ENCODE peak calls at places on chromosomes 6 and 20, in seven cellular contexts. C, I, T, H, G, D and W are unnamed samples.

GRCh38 chr6:109284675-109285074 is 97.6 kb downstream of the CD164 start:
- DNase-seq in C (no peak), I (no peak), T (no peak), H (no peak), G (no peak), D (no peak), W (no peak)

GRCh38 chr20:38698541-38698940 is 25.7 kb upstream of the SLC32A1 start:
- DNase-seq in C (no peak), I (no peak), T (no peak), H (no peak), G (no peak), D (no peak), W (no peak)

GRCh38 chr20:831956-832355 is 1.6 kb upstream of the FAM110A start:
- DNase-seq in C (no peak), I (no peak), T (no peak), H (no peak), G (no peak), D (no peak), W (no peak)

GRCh38 chr6:137856138-137856898 is 10.7 kb upstream of the TNFAIP3 start:
- DNase-seq in C (no peak), I (no peak), T (no peak), H (no peak), G (no peak), D (no peak), W (no peak)

GRCh38 chr20:36259177-36259835 is 23.0 kb downstream of the AAR2 start:
- DNase-seq in C (no peak), I (no peak), T (peak), H (no peak), G (no peak), D (no peak), W (no peak)

GRCh38 chr6:160039441-160039840 is 70.6 kb downstream of the IGF2R start:
- DNase-seq in C (no peak), I (no peak), T (no peak), H (no peak), G (no peak), D (no peak), W (no peak)

GRCh38 chr6:36633915-36634314 is 39.8 kb downstream of the SRSF3 start:
- DNase-seq in C (peak), I (no peak), T (no peak), H (peak), G (peak), D (peak), W (peak)

GRCh38 chr20:4898282-4898681 is 103.0 kb downstream of the SLC23A2 start:
- DNase-seq in C (peak), I (no peak), T (no peak), H (peak), G (no peak), D (no peak), W (peak)

GRCh38 chr6:137873273-137873762 is 6.3 kb downstream of the TNFAIP3 start:
- DNase-seq in C (peak), I (peak), T (no peak), H (peak), G (no peak), D (peak), W (peak)

GRCh38 chr6:127146935-127147334 is 28.5 kb downstream of the RSPO3 start:
- DNase-seq in C (peak), I (no peak), T (no peak), H (peak), G (no peak), D (no peak), W (peak)

DNA sequence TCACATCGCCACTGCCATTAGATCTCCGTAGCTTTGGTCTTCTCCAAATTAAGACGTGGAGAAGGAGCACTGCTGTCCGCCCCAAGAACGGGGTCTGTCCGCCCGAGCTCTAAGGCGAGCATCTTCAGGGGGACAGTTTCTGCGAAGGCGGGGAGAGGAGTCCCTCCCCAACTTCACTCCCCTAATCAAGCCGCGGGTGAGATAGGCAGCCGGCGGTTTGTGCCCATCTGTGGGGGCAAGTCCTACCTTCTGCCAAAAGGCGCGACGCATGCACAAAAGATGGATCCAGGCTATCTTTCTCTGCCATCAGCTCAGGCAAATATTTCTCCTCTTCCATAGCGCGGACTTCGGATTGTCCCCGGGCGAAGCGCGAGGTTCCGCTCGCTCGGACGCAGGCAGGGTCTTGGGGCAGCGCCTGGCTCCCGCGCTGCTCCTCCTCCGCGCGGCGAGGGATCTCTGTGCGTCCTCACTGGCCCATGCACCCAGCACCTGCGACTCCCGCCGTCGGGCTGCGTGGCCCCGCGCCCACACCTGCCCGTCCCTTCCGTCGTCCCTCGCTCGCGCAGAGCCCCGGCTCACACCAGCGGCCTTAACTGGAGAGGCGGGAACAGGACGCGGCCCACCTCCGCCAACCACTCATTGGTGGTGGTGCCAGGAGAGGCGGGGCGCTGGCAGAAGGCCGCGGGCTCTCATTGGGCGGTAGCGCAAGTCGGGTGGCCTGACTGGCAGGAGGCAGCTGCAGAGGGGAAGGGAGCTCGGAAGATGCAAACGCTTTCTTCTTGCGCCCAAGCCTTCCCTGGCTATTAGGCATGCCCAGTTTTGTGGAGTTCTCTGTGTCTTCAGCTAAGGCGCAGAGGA is at the start of gene KHDRBS2:
- DNase-seq in C (peak), I (peak), T (peak), H (no peak), G (peak), D (peak), W (peak)
- H3K4me3 ChIP-seq in C (peak), I (peak), T (peak), H (no peak), G (no peak), D (peak), W (no peak)

GRCh38 chr6:14729186-14729871 is 516.5 kb upstream of the JARID2 start:
- DNase-seq in C (no peak), I (no peak), T (peak), H (no peak), G (no peak), D (no peak), W (no peak)
- H3K4me3 ChIP-seq in C (no peak), I (no peak), T (no peak), H (no peak), G (no peak), D (no peak), W (no peak)

DNA sequence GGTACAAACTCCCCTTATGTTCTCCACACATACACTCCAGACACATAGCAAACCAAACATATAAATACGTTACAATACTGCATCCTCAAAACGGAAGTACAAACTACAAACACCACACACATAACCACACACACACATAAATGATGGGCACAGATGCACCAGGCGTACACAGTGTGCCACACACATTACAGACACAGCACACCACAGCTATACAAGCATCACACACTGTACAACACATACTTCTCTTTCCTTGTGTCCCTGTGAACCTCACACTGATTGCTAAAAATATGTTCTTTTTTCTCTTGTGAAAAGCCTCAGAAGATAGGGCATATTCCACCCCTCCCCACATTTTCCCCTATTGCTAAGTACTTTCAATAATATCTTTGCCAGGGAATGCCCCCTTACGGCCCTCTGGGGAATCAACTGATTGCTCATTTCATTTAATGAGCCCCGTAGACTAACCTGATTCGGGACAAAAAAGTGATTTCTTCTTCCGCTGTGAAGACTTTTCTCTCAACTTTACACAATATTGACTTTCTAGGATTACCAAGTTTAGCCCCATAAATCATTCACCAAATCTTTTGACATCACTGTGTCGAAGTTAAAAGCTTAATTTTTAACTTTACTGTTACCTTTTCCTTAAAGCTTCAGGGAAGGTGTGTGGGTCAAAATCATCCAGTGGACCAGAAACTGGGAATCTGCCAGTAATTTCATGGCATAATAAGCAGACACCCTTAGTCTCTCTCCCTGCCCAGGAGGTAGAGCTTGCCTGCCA is at the start of gene SLC17A1:
- DNase-seq in C (peak), I (no peak), T (no peak), H (no peak), G (no peak), D (no peak), W (no peak)
- H3K4me3 ChIP-seq in C (no peak), I (no peak), T (no peak), H (no peak), G (no peak), D (no peak), W (no peak)

DNA sequence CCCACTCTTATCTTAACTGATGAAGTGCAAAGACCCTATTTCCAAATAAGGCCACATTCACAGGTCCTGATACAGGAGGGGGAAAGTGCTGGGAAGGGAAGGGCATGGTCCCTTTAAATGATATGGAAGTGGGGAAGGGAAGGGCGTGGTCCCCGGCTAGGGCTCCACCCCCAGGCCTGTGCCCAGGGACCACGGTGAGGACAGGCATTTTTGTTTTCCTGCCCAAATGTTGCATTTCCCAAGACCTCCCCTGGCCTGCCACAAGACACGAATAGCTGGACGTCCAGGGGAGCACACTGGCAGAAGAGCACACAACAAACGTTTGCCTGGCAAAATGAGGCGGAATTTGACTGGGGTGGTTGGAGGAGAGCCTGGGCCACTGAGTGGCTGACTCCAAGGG is 16.1 kb upstream of the HFE start:
- DNase-seq in C (no peak), I (peak), T (no peak), H (no peak), G (peak), D (no peak), W (peak)
- H3K4me3 ChIP-seq in C (no peak), I (no peak), T (no peak), H (no peak), G (no peak), D (no peak), W (no peak)

GRCh38 chr6:134318396-134319281 is 727 bp upstream of the SGK1 start:
- DNase-seq in C (no peak), I (no peak), T (no peak), H (no peak), G (no peak), D (no peak), W (no peak)
- H3K4me3 ChIP-seq in C (no peak), I (no peak), T (peak), H (no peak), G (no peak), D (peak), W (no peak)

DNA sequence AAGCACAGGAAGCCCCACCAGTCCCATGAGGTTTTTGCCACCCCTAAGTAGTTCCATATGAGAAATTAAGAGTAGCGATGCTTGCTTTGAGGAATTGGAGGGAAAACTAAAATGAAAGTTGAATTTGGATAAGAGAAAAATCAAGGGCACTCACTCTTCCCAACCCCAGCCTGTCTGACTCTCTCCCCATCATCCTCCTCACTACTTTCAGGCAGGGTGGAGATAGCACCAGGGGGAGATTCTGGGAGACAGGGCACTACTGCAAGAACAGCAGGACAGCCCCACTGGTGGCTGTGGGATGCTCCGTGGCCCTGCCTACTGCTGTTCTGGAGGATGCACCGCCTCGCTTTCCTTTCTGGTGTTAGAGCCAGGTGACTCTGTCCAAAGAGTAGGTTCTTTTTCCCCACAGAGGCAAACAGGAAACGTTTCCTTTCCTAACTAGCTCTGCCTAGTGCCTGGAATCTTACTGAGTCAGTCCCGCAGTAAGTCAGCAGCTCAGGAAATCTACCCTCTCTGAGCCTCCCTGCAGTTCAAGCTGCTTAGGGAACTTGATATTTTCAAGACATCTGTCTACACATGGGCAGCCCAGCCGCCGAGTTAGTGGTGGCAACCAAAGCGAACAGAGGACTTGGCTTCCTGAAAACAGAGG is 11.2 kb downstream of the HLA-E start:
- DNase-seq in C (no peak), I (no peak), T (no peak), H (no peak), G (no peak), D (no peak), W (peak)
- H3K4me3 ChIP-seq in C (no peak), I (no peak), T (no peak), H (no peak), G (no peak), D (no peak), W (no peak)

DNA sequence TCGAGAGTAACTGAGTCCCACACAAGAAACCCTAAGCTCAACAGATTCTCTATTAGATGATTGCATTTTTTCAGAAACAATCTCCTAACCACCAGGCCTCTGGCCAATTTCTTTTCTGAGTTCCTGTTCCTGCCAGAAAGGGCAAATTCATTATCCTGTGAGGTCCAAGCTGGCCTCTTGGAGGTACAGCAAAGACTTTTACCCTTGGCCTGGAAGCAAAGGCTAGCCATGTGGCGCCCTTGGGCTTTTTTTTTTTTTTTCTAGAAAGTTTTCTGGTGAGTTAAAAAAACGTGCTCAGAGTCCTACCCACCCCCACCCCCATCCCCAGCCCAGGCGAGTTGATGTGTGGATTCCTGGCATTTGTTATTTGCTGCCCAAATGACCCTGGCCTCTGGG is 59.0 kb upstream of the EEF1A1 start:
- DNase-seq in C (peak), I (peak), T (no peak), H (peak), G (no peak), D (peak), W (peak)
- H3K4me3 ChIP-seq in C (no peak), I (no peak), T (peak), H (peak), G (no peak), D (peak), W (no peak)

GRCh38 chr20:22535483-22535882 is 48.9 kb downstream of the FOXA2 start:
- DNase-seq in C (no peak), I (no peak), T (no peak), H (no peak), G (no peak), D (no peak), W (no peak)
- H3K4me3 ChIP-seq in C (no peak), I (no peak), T (no peak), H (no peak), G (no peak), D (no peak), W (no peak)

GRCh38 chr20:13229538-13229937 is 8.5 kb downstream of the ISM1 start:
- DNase-seq in C (no peak), I (no peak), T (no peak), H (no peak), G (no peak), D (no peak), W (no peak)
- H3K4me3 ChIP-seq in C (no peak), I (no peak), T (no peak), H (no peak), G (no peak), D (no peak), W (no peak)